ENCODE peak calls at places on chromosomes 12 and 14, in six cellular contexts. H, X, Q, P, B and L are unnamed samples.
A peak's percentile ranks its signal among the peaks of the same experiment; 100 is the strongest.

GRCh38 chr12:28602760-28603638 is 412.7 kb downstream of the CCDC91 start:
- DNase-seq in B (no peak), Q (no peak), P (no peak), H (no peak), X (no peak), L (no peak)

GRCh38 chr14:103730490-103731035 is 15.0 kb downstream of the ZFYVE21 start:
- DNase-seq in X (no peak), H (no peak), Q (no peak), P (no peak), B (no peak), L (no peak)

GRCh38 chr12:105462336-105462735 is 131.8 kb downstream of the C12orf75 start:
- DNase-seq in Q (no peak), H (no peak), P (no peak), X (no peak), B (no peak), L (no peak)

GRCh38 chr14:74954232-74954946 is 1.0 kb downstream of the PGF start:
- DNase-seq in P (peak; percentile 56), H (no peak), Q (no peak), B (no peak), X (no peak), L (no peak)

GRCh38 chr14:92253381-92253894 is 69.5 kb upstream of the SLC24A4 start:
- DNase-seq in P (no peak), B (no peak), X (no peak), H (no peak), Q (no peak), L (no peak)

GRCh38 chr12:89707992-89708792 is 446 bp downstream of the ATP2B1 start:
- DNase-seq in Q (peak; percentile 58), X (peak; percentile 43), P (peak; percentile 16), H (peak; percentile 82), B (no peak), L (peak; percentile 88)

GRCh38 chr12:125431516-125431915 is 366.3 kb downstream of the AACS start:
- DNase-seq in B (no peak), P (no peak), Q (no peak), H (no peak), X (no peak), L (no peak)

GRCh38 chr12:102885043-102885932 is 31.8 kb downstream of the PAH start:
- DNase-seq in Q (no peak), X (no peak), B (no peak), H (no peak), P (no peak), L (no peak)

GRCh38 chr14:64232095-64232830 is 61.9 kb downstream of the ESR2 start:
- DNase-seq in B (peak; percentile 88), H (no peak), Q (no peak), P (peak; percentile 95), X (no peak), L (no peak)

GRCh38 chr12:95083471-95083870 is 10.1 kb upstream of the NR2C1 start:
- DNase-seq in P (no peak), B (no peak), Q (no peak), X (no peak), H (no peak), L (no peak)

GRCh38 chr12:8914716-8915526 is 612 bp downstream of the PHC1 start:
- DNase-seq in B (no peak), X (peak; percentile 62), P (peak; percentile 66), Q (peak; percentile 56), H (peak; percentile 76), L (peak; percentile 87)

GRCh38 chr14:56650075-56650474 is 70.5 kb downstream of the TMEM260 start:
- DNase-seq in X (no peak), P (peak; percentile 15), B (no peak), H (no peak), Q (no peak), L (peak; percentile 70)

GRCh38 chr12:6961278-6961694 is 9.2 kb downstream of the PHB2 start:
- DNase-seq in B (no peak), X (peak; percentile 80), H (peak; percentile 87), P (no peak), Q (peak; percentile 79), L (no peak)

GRCh38 chr12:55728932-55729591 is at the start of gene CD63:
- DNase-seq in X (peak; percentile 95), P (peak; percentile 86), Q (peak; percentile 79), B (no peak), H (peak; percentile 93), L (no peak)
- TF ChIP-seq POLR2A in X (peak; percentile 78), P (peak; percentile 41), Q (no peak), B (peak; percentile 77), H (no peak), L (peak; percentile 88)

GRCh38 chr12:117967512-117967911 is 1.3 kb downstream of the KSR2 start:
- DNase-seq in B (no peak), P (no peak), Q (no peak), H (no peak), X (no peak), L (no peak)

GRCh38 chr12:117967043-117967442 is 1.7 kb downstream of the KSR2 start:
- DNase-seq in P (no peak), H (no peak), X (no peak), B (no peak), Q (no peak), L (peak; percentile 62)

GRCh38 chr12:117970334-117970733 is 1.5 kb upstream of the KSR2 start:
- DNase-seq in B (no peak), H (no peak), X (no peak), P (no peak), Q (no peak), L (no peak)

GRCh38 chr12:117968084-117968789 is 553 bp downstream of the KSR2 start:
- DNase-seq in Q (no peak), X (no peak), B (no peak), P (no peak), H (no peak), L (no peak)

DNA sequence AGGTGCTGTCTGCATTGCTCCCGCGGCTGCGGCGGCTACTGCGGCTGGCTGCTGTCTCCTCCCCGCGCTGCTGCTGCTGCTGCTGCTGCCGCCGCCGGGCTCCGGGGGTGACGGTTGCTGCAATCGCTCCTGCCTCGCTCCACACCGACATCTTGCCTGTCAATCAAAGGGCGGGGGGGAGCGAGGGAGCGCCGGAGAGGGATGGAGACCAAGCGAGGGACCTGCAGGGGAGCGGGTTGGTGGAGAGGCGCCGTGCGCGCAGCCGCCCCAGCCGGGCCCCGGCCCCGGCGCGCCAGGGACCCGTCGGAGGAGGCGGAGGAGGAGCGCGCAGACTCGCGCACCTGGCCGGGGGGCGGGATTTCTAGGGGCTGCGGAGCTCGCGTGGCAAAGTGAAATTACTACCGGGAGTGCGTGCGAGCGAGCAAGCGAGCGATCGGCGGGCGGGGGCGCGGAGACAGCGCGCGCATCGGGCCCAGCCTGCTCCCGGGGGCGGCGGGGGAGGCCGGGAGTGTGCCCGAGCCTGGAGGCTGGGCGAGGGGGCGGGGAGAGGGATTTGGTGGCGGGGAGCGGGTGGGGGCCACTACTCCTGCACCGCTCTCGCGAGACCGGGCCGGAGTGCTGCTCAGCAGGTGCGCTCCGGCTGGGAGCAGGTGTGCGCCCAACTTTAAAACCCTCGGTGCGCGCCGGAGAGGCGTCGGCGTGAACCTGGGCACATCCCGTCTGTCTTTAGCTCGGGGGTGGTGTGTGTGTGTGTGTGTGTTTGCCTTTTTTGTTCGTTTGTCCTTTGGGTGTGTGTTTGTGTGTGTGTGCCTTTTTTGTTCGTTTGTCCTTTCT is at the start of gene KSR2:
- DNase-seq in P (peak; percentile 5), X (peak; percentile 86), H (no peak), B (no peak), Q (peak; percentile 66), L (no peak)
- TF ChIP-seq POLR2AphosphoS5 in P (no peak), X (no peak), H (no peak), B (no peak), Q (no peak), L (no peak)

GRCh38 chr14:104774453-104775072 is 21.0 kb downstream of the AKT1 start:
- DNase-seq in H (no peak), Q (no peak), P (no peak), B (no peak), X (peak; percentile 80), L (no peak)
- H3K36me3 ChIP-seq in H (peaks cover 76% of the 10 kb centered on the region), Q (no peaks in the 10 kb centered on the region), P (peaks cover 35% of the 10 kb centered on the region), B (peaks cover 26% of the 10 kb centered on the region), X (no peaks in the 10 kb centered on the region), L (no peaks in the 10 kb centered on the region)

DNA sequence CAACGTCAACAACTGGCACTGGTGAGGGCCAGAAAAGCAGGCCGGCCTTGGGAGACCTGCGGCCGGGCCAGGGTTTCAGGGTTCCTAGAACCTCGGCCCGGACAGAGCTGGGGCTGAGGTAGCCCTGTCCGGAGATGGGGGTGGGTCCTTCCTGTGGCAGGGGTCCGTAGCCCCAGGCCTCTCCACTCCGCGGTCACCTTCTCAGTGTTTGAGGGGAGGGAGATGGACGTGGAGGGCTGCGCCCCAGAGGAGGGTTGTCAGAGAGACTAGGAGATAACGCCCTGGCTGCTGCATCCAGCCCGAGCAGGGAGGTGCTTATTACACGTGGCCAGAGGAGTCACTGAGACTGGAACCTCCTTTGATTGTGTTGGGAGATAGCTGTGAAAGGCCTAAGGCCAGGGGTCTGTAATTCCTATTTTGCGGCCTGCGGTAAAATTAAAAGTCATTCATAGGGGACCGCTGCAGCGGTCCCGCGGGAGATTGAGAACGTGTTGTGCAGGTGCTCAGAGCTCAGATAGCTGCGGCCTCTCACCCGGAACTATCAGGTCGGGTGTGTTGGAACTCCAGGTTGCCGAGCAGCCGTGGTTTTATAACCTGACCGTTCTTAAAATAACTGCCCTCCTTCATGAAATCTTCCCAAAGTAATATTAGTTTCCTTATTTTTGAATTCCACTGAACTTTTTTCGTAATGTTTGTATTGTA is 507 bp downstream of the AHSA1 start:
- DNase-seq in H (no peak), Q (no peak), B (no peak), X (peak; percentile 31), P (no peak), L (no peak)
- TF ChIP-seq POLR2A in H (no peak), Q (no peak), B (no peak), X (no peak), P (no peak), L (no peak)

GRCh38 chr12:53231859-53232640 is at the start of gene RARG:
- DNase-seq in B (no peak), P (no peak), H (no peak), X (peak; percentile 64), Q (peak; percentile 81), L (no peak)
- TF ChIP-seq POLR2AphosphoS5 in B (no peak), P (no peak), H (no peak), X (peak; percentile 15), Q (peak; percentile 18), L (peak; percentile 59)

DNA sequence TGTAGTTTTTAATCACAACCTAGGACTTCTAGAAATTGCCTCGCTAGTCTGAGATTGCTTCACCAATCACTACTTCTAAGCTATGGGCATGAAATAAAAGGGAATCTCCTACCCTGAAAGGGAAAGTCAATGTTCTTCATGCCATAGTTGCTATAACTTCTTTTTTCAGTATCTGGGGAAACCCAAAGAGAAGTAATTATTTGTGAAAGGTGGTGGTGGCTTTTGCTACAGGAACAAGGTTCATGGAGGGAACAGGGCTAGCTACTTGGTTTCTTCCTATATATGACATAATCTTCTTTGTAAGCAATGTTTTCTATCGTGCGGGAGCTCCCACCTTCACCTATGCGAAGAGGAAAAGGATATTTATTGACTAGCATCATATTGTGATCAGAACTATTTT is 61.6 kb upstream of the DNM1L start:
- DNase-seq in Q (no peak), B (no peak), X (no peak), P (no peak), H (no peak), L (no peak)
- H3K36me3 ChIP-seq in Q (no peaks in the 10 kb centered on the region), B (no peaks in the 10 kb centered on the region), X (peaks cover 14% of the 10 kb centered on the region), P (peaks cover 10% of the 10 kb centered on the region), H (peaks cover 57% of the 10 kb centered on the region), L (peaks cover 24% of the 10 kb centered on the region)